ENCODE peak calls at places on chromosomes 12 and 14, in five cellular contexts. Y is HepG2, H is K562, A is H1, D is GM12878. C is an unnamed sample.

GRCh38 chr14:21521526-21521925 is 4.6 kb downstream of the SALL2 start:
- DNase-seq in Y (no peak), A (no peak), D (no peak), H (no peak), C (no peak)

GRCh38 chr14:70887207-70888150 is 19.8 kb upstream of the PCNX1 start:
- DNase-seq in Y (no peak), D (peak; percentile 71), H (no peak), A (no peak), C (no peak)

GRCh38 chr12:109719123-109720022 is 5.7 kb downstream of the FAM222A start:
- DNase-seq in Y (peak; percentile 66), D (no peak), A (no peak), H (peak; percentile 40), C (peak; percentile 49)

GRCh38 chr12:30926243-30927209 is at the start of gene TSPAN11:
- DNase-seq in D (no peak), Y (no peak), H (no peak), A (peak; percentile 27), C (no peak)

GRCh38 chr12:19759229-19759628 is 319.9 kb downstream of the AEBP2 start:
- DNase-seq in H (no peak), A (no peak), Y (no peak), D (no peak), C (no peak)

GRCh38 chr12:34214011-34214410 is 191.7 kb downstream of the ALG10 start:
- DNase-seq in H (peak; percentile 8), A (no peak), D (no peak), Y (no peak), C (no peak)

GRCh38 chr12:1170411-1170810 is 179.4 kb downstream of the ERC1 start:
- DNase-seq in D (no peak), A (no peak), H (no peak), Y (peak; percentile 25), C (no peak)

GRCh38 chr12:67067453-67068203 is 201.5 kb upstream of the CAND1 start:
- DNase-seq in H (no peak), Y (no peak), D (no peak), A (no peak), C (peak; percentile 29)

GRCh38 chr12:41932470-41932991 is 212.1 kb downstream of the GXYLT1 start:
- DNase-seq in A (no peak), Y (no peak), D (no peak), H (peak; percentile 36), C (no peak)

GRCh38 chr14:100822007-100822406 is 3.9 kb upstream of the MEG3 start:
- DNase-seq in H (no peak), Y (peak; percentile 84), D (no peak), A (no peak), C (no peak)

GRCh38 chr12:95117178-95117599 is 43.8 kb upstream of the NR2C1 start:
- DNase-seq in Y (peak; percentile 70), A (no peak), D (peak; percentile 38), H (peak; percentile 84), C (peak; percentile 65)

GRCh38 chr14:71062581-71063303 is 155.5 kb downstream of the PCNX1 start:
- DNase-seq in H (no peak), Y (no peak), D (no peak), A (no peak), C (no peak)

GRCh38 chr14:69376439-69376838 is 21.7 kb downstream of the ERH start:
- DNase-seq in H (no peak), D (no peak), A (no peak), Y (peak; percentile 40), C (no peak)
- TF ChIP-seq KDM1A in H (no peak), D (no peak), A (no peak), Y (no peak), C (no peak)

GRCh38 chr14:53547593-53547992 is 394.5 kb upstream of the DDHD1 start:
- DNase-seq in A (no peak), H (no peak), D (no peak), Y (no peak), C (no peak)

GRCh38 chr14:53538316-53538851 is 385.3 kb upstream of the DDHD1 start:
- DNase-seq in Y (no peak), A (no peak), D (no peak), H (no peak), C (no peak)

GRCh38 chr14:53545217-53545616 is 392.1 kb upstream of the DDHD1 start:
- DNase-seq in D (no peak), Y (no peak), H (no peak), A (no peak), C (no peak)

GRCh38 chr14:53539489-53540126 is 386.5 kb upstream of the DDHD1 start:
- DNase-seq in A (peak; percentile 70), H (peak; percentile 33), Y (peak; percentile 73), D (peak; percentile 41), C (peak; percentile 86)

DNA sequence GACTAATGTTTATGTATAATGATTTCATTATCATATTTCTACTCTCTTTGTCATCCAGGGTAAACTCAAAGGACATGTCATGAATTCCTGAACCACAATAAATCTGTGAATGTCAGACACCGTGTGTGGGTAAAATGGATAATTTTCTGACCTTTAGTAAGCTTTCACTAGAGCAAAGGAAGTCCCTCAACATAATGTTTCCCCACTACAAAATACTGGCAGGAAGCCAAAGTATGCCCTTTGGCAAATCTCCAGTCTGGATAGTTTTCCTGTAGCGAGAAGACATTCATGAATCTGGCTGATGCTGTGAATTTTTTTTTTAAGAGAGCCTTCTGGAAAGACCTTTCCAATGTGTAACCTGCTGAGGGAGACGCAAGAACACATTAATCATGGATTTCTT is 389.6 kb upstream of the DDHD1 start:
- DNase-seq in Y (peak; percentile 44), A (no peak), H (no peak), D (no peak), C (peak; percentile 47)
- TF ChIP-seq EP300 in Y (no peak), A (no peak), H (no peak), D (no peak), C (no peak)

DNA sequence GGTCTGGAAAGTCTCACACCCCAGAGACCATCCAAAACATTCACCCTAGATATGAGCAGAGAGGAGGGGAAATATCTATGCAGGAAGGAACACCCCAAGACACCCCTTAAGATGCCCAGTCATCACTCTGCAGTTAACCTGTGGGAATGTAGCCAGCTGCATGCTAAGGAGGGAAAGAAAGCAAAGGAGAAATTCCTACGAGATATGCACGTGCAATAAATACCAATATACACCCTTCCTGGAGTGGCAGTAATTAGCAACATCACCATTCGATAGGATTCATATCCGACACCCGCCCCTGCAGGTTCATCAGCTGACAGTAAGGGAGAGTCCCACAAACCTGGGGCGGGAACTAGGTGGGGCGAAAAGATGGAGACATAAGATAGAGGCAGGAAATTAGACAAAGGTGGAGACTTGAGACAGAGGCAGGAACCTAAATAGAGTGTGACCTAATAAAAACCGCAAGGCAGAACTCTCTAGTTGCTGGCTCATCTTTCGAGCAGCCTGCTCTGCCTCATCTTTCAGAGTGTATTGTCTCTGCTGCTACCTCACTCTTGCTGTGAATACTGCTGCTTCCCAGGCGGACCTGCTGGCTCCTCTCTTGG is 51.5 kb downstream of the PLEKHG3 start:
- DNase-seq in H (no peak), A (no peak), Y (no peak), D (no peak), C (no peak)
- TF ChIP-seq POLR2A in H (no peak), A (no peak), Y (no peak), D (no peak), C (no peak)

DNA sequence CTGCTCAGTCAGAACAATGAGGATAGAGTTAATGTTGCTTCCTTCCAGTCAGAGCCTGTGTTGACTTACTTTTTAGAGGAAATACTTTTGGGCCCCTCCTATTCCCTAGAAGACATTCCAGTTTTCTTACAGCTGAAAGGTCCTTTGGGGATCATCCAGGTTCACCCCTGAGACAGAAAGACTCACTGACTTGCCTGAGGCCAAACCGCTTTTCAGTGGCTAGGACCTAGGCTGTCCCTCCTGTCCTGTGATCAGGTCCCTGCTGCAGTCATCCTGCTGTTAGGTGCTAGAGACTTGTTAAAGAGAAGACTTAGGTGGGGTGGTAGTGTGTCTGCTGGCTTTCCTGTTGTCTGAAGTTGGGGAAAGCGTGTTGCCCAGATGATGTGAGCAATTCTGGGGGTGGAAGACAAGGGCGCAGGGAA is 39.6 kb downstream of the SUSD6 start:
- DNase-seq in A (no peak), D (no peak), H (no peak), Y (no peak), C (no peak)
- TF ChIP-seq KDM1A in A (no peak), D (no peak), H (no peak), Y (no peak), C (no peak)

DNA sequence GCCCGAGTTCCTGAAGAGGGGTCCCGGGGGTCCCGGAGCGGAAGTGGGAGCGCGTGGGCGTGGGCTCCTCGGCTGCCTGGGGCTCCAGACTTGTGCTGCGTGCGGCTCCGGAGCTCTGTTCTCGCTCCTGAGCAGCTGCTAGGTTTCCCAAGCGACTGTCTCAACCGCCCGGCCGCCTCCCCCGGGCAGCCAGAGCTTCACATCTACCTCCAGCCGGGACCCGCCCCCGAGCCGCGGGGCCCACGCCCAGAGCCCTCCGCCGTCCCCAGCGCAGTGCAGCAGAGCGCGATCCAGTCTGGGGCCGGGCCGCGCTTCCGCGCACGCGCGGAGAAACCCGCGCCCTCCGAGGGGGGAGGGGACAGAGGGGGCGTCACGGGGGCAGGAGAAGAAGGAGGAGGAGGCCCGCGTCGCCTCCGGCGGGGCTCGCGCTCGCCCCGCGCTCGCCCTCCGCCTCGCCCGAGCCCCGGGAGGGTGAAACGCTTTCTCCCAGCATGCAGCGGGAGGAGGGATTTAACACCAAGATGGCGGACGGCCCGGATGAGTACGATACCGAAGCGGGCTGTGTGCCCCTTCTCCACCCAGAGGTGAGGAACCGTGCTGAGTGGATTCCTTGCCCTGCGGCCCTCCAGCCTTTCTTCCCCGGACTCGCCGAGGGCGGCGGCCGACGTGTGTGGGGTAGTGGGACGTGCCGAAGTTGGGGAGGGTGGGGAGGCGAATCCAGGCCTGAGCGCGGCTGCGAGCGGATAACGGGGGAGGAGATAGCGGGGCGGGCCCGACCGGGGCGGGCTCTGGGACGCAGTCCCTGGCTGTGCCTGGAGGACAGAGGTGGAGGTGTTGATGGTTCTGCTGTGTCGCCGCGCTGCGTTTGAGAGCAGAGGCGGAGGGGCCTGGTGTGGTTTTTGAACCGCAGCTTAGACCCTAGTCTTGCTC is at the start of gene ZDHHC17:
- DNase-seq in Y (peak; percentile 87), H (peak; percentile 95), D (peak; percentile 66), A (peak; percentile 77), C (peak; percentile 75)
- TF ChIP-seq EP300 in Y (no peak), H (peak; percentile 10), D (no peak), A (no peak), C (no peak)

DNA sequence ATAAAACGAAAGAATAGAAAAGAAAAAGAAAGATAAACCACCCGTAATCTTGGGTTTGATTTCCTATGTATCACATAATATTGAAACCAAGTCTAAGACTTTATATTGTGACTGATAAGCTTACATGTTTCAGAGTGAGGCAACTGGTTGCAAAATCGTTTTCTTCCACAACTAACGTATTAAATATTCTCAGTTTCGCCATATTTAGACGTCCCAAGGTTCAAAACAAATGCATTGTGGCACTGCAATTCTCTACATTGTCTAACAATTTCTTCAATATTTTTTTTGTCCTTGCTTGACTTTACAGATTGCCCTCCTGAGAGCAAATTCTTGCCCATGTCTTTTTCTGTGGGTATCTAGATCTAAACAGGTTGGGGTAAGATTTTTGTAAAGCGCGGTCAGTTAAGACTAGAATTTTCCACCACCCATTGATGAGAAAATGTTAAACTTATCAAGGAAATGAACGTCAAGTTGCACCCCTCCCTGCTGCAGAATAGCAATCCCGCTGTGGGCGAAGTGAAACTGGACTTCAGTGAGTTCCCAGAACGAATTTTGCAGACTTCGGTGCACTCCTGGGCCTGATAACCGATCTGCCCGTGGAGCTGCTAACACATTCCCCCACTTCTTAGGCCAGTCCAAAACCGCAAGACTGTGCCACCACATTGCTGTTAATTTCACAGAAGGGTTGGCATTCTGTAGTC is 2.7 kb downstream of the TBX3 start:
- DNase-seq in Y (no peak), H (no peak), D (no peak), A (no peak), C (no peak)
- TF ChIP-seq POLR2A in Y (no peak), H (no peak), D (no peak), A (no peak), C (no peak)

C was measured in A549.